ENCODE peak calls at places on chromosomes 4 and X, in seven cellular contexts. J is nucleus accumbens; W is memory B cell; N is T-helper 2 cell; D is CD4-positive, CD25-positive, alpha-beta regulatory T cell; E is thyroid gland; T is trophoblast cell. S is an unnamed sample.

GRCh38 chrX:84724576-84724975 is 222.3 kb upstream of the HDX start:
- DNase-seq in J (no peak), W (no peak), N (no peak), D (no peak), T (no peak), E (no peak), S (no peak)

GRCh38 chr4:174669278-174669677 is 147.0 kb upstream of the HPGD start:
- DNase-seq in E (no peak), J (no peak), D (no peak), W (no peak), N (no peak), T (peak; percentile 84), S (no peak)

GRCh38 chr4:158798062-158798461 is 29.2 kb downstream of the FNIP2 start:
- DNase-seq in J (no peak), D (no peak), W (no peak), T (no peak), N (no peak), E (no peak), S (no peak)

GRCh38 chr4:22794731-22795130 is 102.0 kb downstream of the GBA3 start:
- DNase-seq in E (no peak), N (no peak), W (no peak), J (no peak), T (no peak), D (no peak), S (no peak)

GRCh38 chrX:134246282-134246681 is 9.3 kb downstream of the CCDC160 start:
- DNase-seq in J (no peak), T (peak; percentile 25), E (no peak), N (no peak), D (no peak), W (no peak), S (peak; percentile 63)

GRCh38 chr4:175470141-175470540 is 341.9 kb downstream of the GPM6A start:
- DNase-seq in E (no peak), T (peak; percentile 62), N (no peak), D (no peak), J (no peak), W (no peak), S (no peak)

GRCh38 chr4:13541720-13542576 is 2.4 kb downstream of the NKX3-2 start:
- DNase-seq in D (no peak), W (peak; percentile 45), J (no peak), E (peak; percentile 66), T (peak; percentile 57), N (no peak), S (no peak)

GRCh38 chr4:85741921-85742591 is 267.1 kb downstream of the ARHGAP24 start:
- DNase-seq in T (no peak), N (no peak), D (no peak), J (peak; percentile 68), W (no peak), E (peak; percentile 9), S (peak; percentile 86)

GRCh38 chrX:47234583-47234982 is 1.8 kb downstream of the USP11 start:
- DNase-seq in E (no peak), T (no peak), J (no peak), W (no peak), N (no peak), D (no peak), S (no peak)

GRCh38 chrX:99752776-99753175 is 657.3 kb downstream of the PCDH19 start:
- DNase-seq in J (no peak), N (no peak), E (no peak), T (peak; percentile 0), D (no peak), W (no peak), S (no peak)

GRCh38 chr4:146472404-146472803 is 49.3 kb downstream of the SLC10A7 start:
- DNase-seq in W (no peak), E (no peak), J (no peak), T (no peak), N (no peak), D (no peak), S (no peak)

GRCh38 chr4:70936200-70936787 is 34.1 kb downstream of the MOB1B start:
- DNase-seq in E (no peak), W (no peak), N (no peak), T (peak; percentile 57), D (no peak), J (no peak), S (no peak)

GRCh38 chrX:117835034-117835433 is 281.6 kb downstream of the KLHL13 start:
- DNase-seq in T (no peak), D (no peak), J (no peak), W (no peak), N (no peak), E (no peak), S (no peak)

GRCh38 chr4:115834441-115834840 is 721.0 kb upstream of the NDST4 start:
- DNase-seq in D (no peak), T (no peak), J (no peak), E (no peak), W (no peak), N (no peak), S (no peak)

GRCh38 chrX:40009890-40010289 is 87.9 kb downstream of the BCOR start:
- DNase-seq in T (no peak), D (no peak), W (no peak), E (no peak), J (no peak), N (no peak), S (no peak)

GRCh38 chr4:158020175-158020574 is 152.7 kb downstream of the GASK1B start:
- DNase-seq in E (no peak), D (no peak), T (peak; percentile 59), W (no peak), N (no peak), J (no peak), S (no peak)

GRCh38 chr4:151324124-151324448 is 1.3 kb downstream of the SH3D19 start:
- DNase-seq in N (no peak), T (no peak), J (no peak), W (no peak), E (no peak), D (no peak), S (peak; percentile 55)

GRCh38 chrX:138775501-138775900 is 64.0 kb upstream of the FGF13 start:
- DNase-seq in D (no peak), W (no peak), T (peak; percentile 46), N (no peak), E (no peak), J (no peak), S (no peak)

GRCh38 chrX:95919605-95920004 is 765.0 kb upstream of the DIAPH2 start:
- DNase-seq in W (no peak), J (no peak), N (no peak), T (no peak), E (no peak), D (no peak), S (no peak)

GRCh38 chrX:106902684-106903083 is 457 bp downstream of the RIPPLY1 start:
- DNase-seq in D (no peak), W (no peak), N (no peak), E (no peak), T (no peak), J (no peak), S (no peak)

GRCh38 chr4:124564121-124564520 is 148.4 kb downstream of the ANKRD50 start:
- DNase-seq in T (no peak), E (no peak), J (no peak), N (no peak), D (no peak), W (no peak), S (no peak)

GRCh38 chr4:123836919-123837605 is 440.5 kb downstream of the SPRY1 start:
- DNase-seq in T (no peak), J (no peak), E (no peak), D (no peak), N (no peak), W (no peak), S (no peak)

GRCh38 chr4:2058264-2059033 is 678 bp upstream of the NAT8L start:
- DNase-seq in E (peak; percentile 13), D (no peak), N (no peak), J (no peak), W (no peak), T (no peak), S (peak; percentile 58)

GRCh38 chr4:84719115-84719514 is 136.2 kb downstream of the CDS1 start:
- DNase-seq in J (no peak), W (no peak), T (no peak), D (no peak), E (no peak), N (no peak), S (no peak)

GRCh38 chr4:156751486-156751885 is 220.1 kb downstream of the PDGFC start:
- DNase-seq in W (no peak), J (no peak), D (no peak), E (no peak), T (no peak), N (no peak), S (no peak)

GRCh38 chr4:57053508-57053907 is 56.7 kb downstream of the IGFBP7 start:
- DNase-seq in W (no peak), J (no peak), N (no peak), T (no peak), E (no peak), D (no peak), S (no peak)

GRCh38 chr4:169270810-169271691 is at the start of gene SH3RF1:
- DNase-seq in D (no peak), T (peak; percentile 90), J (peak; percentile 70), N (no peak), W (peak; percentile 44), E (peak; percentile 91), S (peak; percentile 87)

GRCh38 chr4:11428161-11428700 is 463 bp downstream of the HS3ST1 start:
- DNase-seq in E (no peak), N (no peak), D (no peak), T (no peak), J (no peak), W (no peak), S (no peak)

GRCh38 chrX:8845060-8845459 is 43.9 kb upstream of the FAM9A start:
- DNase-seq in N (no peak), W (no peak), J (no peak), D (no peak), E (no peak), T (peak; percentile 29), S (no peak)

GRCh38 chr4:168515222-168516011 is 18.6 kb downstream of the PALLD start:
- DNase-seq in W (no peak), N (no peak), J (no peak), T (no peak), E (peak; percentile 39), D (no peak), S (no peak)

GRCh38 chr4:1746265-1746691 is 25.0 kb downstream of the TACC3 start:
- DNase-seq in E (peak; percentile 75), D (peak; percentile 66), T (peak; percentile 81), N (peak; percentile 56), J (peak; percentile 22), W (peak; percentile 86), S (no peak)

GRCh38 chrX:73965833-73966232 is 338.1 kb upstream of the ZCCHC13 start:
- DNase-seq in E (no peak), J (no peak), T (no peak), D (no peak), W (no peak), N (no peak), S (no peak)

GRCh38 chr4:76305033-76305687 is 1.4 kb upstream of the STBD1 start:
- DNase-seq in E (no peak), J (no peak), D (no peak), T (no peak), N (no peak), W (no peak), S (no peak)

GRCh38 chrX:14927391-14927790 is 54.2 kb downstream of the MOSPD2 start:
- DNase-seq in E (no peak), N (no peak), D (no peak), W (no peak), J (no peak), T (no peak), S (no peak)

GRCh38 chr4:61446957-61447356 is 246.8 kb downstream of the ADGRL3 start:
- DNase-seq in W (no peak), J (no peak), E (no peak), D (no peak), T (no peak), N (no peak), S (no peak)